ENCODE peak calls at places on chromosomes 1 and 21, in four cellular contexts. P is A549; A is PC-3; Y is CD8-positive, alpha-beta T cell. N is an unnamed sample.
A peak's percentile ranks its signal among the peaks of the same experiment; 100 is the strongest.

GRCh38 chr1:56948403-56949023 is 17.3 kb downstream of the C8B start:
- DNase-seq in P (no peak), Y (no peak), A (no peak), N (no peak)

GRCh38 chr1:52141513-52142219 is at the start of gene ZFYVE9:
- DNase-seq in A (peak; percentile 87), P (peak; percentile 72), Y (peak; percentile 71), N (peak; percentile 86)

GRCh38 chr1:101178688-101179491 is 57.9 kb upstream of the S1PR1 start:
- DNase-seq in Y (no peak), A (no peak), P (no peak), N (peak; percentile 80)

GRCh38 chr1:209674957-209675566 is at the start of gene G0S2:
- DNase-seq in Y (no peak), A (peak; percentile 96), P (no peak), N (peak; percentile 34)

GRCh38 chr1:113905435-113905861 is 322 bp downstream of the DCLRE1B start:
- DNase-seq in Y (no peak), P (no peak), A (peak; percentile 25), N (no peak)

GRCh38 chr1:195664628-195665027 is 943.6 kb downstream of the KCNT2 start:
- DNase-seq in P (peak; percentile 7), Y (no peak), A (peak; percentile 28), N (no peak)

GRCh38 chr1:165773324-165773965 is 4.8 kb upstream of the TMCO1 start:
- DNase-seq in A (peak; percentile 92), P (peak; percentile 58), Y (no peak), N (no peak)

GRCh38 chr1:27044613-27045091 is 32.0 kb upstream of the TENT5B start:
- DNase-seq in A (peak; percentile 95), Y (peak; percentile 93), P (peak; percentile 76), N (peak; percentile 68)

GRCh38 chr1:3676581-3677410 is 24.5 kb downstream of the TP73 start:
- DNase-seq in A (no peak), P (no peak), Y (no peak), N (peak; percentile 92)

GRCh38 chr1:34806396-34806795 is 13.6 kb downstream of the GJA4 start:
- DNase-seq in Y (no peak), P (no peak), A (no peak), N (no peak)

GRCh38 chr1:116682641-116683221 is 15.2 kb upstream of the IGSF3 start:
- DNase-seq in A (no peak), Y (no peak), P (no peak), N (no peak)

GRCh38 chr1:165454211-165454610 is 9.3 kb upstream of the RXRG start:
- DNase-seq in A (no peak), P (no peak), Y (no peak), N (no peak)

GRCh38 chr1:167489581-167490340 is 28.6 kb downstream of the CD247 start:
- DNase-seq in Y (peak; percentile 46), A (no peak), P (no peak), N (no peak)

GRCh38 chr21:25424674-25425073 is 182.6 kb downstream of the MRPL39 start:
- DNase-seq in A (no peak), Y (no peak), P (no peak), N (no peak)

DNA sequence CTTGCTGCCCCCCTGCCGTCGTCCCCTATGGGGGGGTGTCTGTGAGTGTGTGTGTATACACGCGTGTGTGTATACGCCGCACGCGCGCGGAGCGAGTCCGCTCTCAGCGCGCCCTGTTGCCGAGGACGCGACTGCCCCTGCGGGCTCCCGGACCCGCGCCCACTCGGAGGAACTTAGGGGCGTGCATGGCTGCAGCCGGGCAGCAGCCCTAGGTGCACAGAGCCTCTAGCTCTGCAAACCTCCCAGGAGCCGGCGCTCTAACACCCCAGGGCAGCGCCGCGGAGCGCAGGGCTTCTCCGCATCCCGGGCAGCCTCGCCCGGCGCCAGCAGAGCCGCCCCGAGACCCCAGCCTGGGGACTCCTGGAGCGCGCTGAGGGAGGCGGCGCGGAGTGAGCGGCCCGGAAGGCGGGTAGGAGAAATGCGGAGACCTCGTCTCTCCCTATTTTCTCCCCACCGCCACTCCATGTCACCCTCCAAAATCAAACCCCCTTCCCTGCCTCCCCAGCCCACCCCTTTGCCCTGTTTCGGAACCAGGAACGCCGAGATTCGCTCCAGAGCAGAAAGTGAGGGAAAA is 574 bp downstream of the ITPKB start:
- DNase-seq in Y (peak; percentile 52), A (peak; percentile 60), P (peak; percentile 44), N (peak; percentile 68)
- TF ChIP-seq CTCF in Y (no peak), A (no peak), P (no peak), N (peak; percentile 26)

GRCh38 chr1:76035053-76035452 is 39.5 kb upstream of the ST6GALNAC3 start:
- DNase-seq in Y (no peak), P (peak; percentile 5), A (peak; percentile 54), N (no peak)
- TF ChIP-seq CTCF in Y (no peak), P (peak; percentile 38), A (peak; percentile 63), N (no peak)

GRCh38 chr1:223820515-223820858 is 25.3 kb downstream of the TP53BP2 start:
- DNase-seq in P (no peak), A (no peak), Y (no peak), N (no peak)

GRCh38 chr1:223824287-223824686 is 21.5 kb downstream of the TP53BP2 start:
- DNase-seq in P (no peak), A (no peak), Y (no peak), N (no peak)

GRCh38 chr1:223824712-223825111 is 21.0 kb downstream of the TP53BP2 start:
- DNase-seq in P (no peak), Y (no peak), A (no peak), N (no peak)

GRCh38 chr1:223819730-223820514 is 25.8 kb downstream of the TP53BP2 start:
- DNase-seq in Y (no peak), P (peak; percentile 34), A (no peak), N (no peak)

DNA sequence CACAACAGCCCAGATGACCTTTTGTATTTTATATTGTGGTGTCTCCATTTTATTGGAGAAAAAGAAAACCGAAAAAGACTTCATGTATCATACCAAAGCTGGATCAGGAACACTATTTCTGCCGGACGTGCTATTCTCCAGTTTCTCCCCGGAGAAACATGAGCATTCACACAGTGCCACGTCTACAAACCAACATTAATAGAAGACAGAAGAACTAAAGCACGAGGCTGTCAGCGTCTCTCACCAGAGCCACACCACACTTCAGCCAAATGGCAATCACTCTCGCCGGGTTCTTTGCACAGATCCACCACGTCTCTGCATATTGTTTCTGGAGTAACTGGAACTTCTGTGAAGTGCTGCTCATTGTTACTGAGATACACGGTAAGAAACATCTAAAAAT is 24.8 kb downstream of the TP53BP2 start:
- DNase-seq in Y (no peak), P (no peak), A (no peak), N (no peak)
- TF ChIP-seq CTCF in Y (no peak), P (no peak), A (no peak), N (no peak)

GRCh38 chr1:201080135-201080534 is 32.1 kb downstream of the CACNA1S start:
- DNase-seq in A (peak; percentile 44), Y (no peak), P (no peak), N (no peak)
- TF ChIP-seq CTCF in A (peak; percentile 70), Y (no peak), P (no peak), N (no peak)

GRCh38 chr1:117710710-117711109 is 104.9 kb downstream of the TENT5C start:
- DNase-seq in P (no peak), A (peak; percentile 44), Y (no peak), N (no peak)
- TF ChIP-seq CTCF in P (peak; percentile 14), A (peak; percentile 86), Y (no peak), N (peak; percentile 46)

N was measured in GM06990.